ENCODE peak calls at places on chromosome 22, in six cellular contexts. One of them, this sample, is unnamed.
A peak's percentile ranks its signal among the peaks of the same experiment; 100 is the strongest.

GRCh38 chr22:36819112-36819511 is 2.3 kb upstream of the PVALB start:
- DNase-seq in GM12865: no peak
- DNase-seq in right cardiac atrium: no peak
- DNase-seq in WTC11: peak; percentile 38
- DNase-seq in endodermal cell: peak; percentile 72
- DNase-seq in cardiac muscle cell: no peak
- DNase-seq in this sample: no peak

GRCh38 chr22:35425971-35426800 is 26.2 kb downstream of the MCM5 start:
- DNase-seq in cardiac muscle cell: no peak
- DNase-seq in right cardiac atrium: no peak
- DNase-seq in endodermal cell: peak; percentile 75
- DNase-seq in WTC11: peak; percentile 24
- DNase-seq in GM12865: no peak
- DNase-seq in this sample: no peak

GRCh38 chr22:42217752-42218280 is 52.6 kb downstream of the TCF20 start:
- DNase-seq in cardiac muscle cell: no peak
- DNase-seq in WTC11: no peak
- DNase-seq in endodermal cell: no peak
- DNase-seq in right cardiac atrium: no peak
- DNase-seq in GM12865: no peak
- DNase-seq in this sample: no peak

GRCh38 chr22:28141614-28142013 is 222.6 kb upstream of the PITPNB start:
- DNase-seq in cardiac muscle cell: no peak
- DNase-seq in endodermal cell: no peak
- DNase-seq in right cardiac atrium: no peak
- DNase-seq in WTC11: no peak
- DNase-seq in GM12865: no peak
- DNase-seq in this sample: no peak

GRCh38 chr22:17132112-17132511 is 11.0 kb upstream of the TMEM121B start:
- DNase-seq in GM12865: no peak
- DNase-seq in WTC11: no peak
- DNase-seq in right cardiac atrium: no peak
- DNase-seq in endodermal cell: no peak
- DNase-seq in cardiac muscle cell: peak; percentile 62
- DNase-seq in this sample: no peak

GRCh38 chr22:50729391-50730012 is 8.5 kb upstream of the ACR start:
- DNase-seq in endodermal cell: no peak
- DNase-seq in GM12865: no peak
- DNase-seq in WTC11: peak; percentile 14
- DNase-seq in cardiac muscle cell: no peak
- DNase-seq in right cardiac atrium: no peak
- DNase-seq in this sample: no peak

GRCh38 chr22:42188808-42189447 is 58.3 kb upstream of the CYP2D6 start:
- DNase-seq in right cardiac atrium: no peak
- DNase-seq in WTC11: no peak
- DNase-seq in GM12865: no peak
- DNase-seq in endodermal cell: peak; percentile 70
- DNase-seq in cardiac muscle cell: no peak
- DNase-seq in this sample: no peak

GRCh38 chr22:36156515-36157419 is 3.8 kb downstream of the APOL3 start:
- DNase-seq in cardiac muscle cell: peak; percentile 35
- DNase-seq in right cardiac atrium: peak; percentile 91
- DNase-seq in WTC11: peak; percentile 43
- DNase-seq in endodermal cell: peak; percentile 74
- DNase-seq in GM12865: peak; percentile 72
- DNase-seq in this sample: no peak

GRCh38 chr22:44383652-44384562 is 71.2 kb upstream of the SHISAL1 start:
- DNase-seq in right cardiac atrium: no peak
- DNase-seq in endodermal cell: peak; percentile 38
- DNase-seq in cardiac muscle cell: no peak
- DNase-seq in GM12865: no peak
- DNase-seq in WTC11: no peak
- DNase-seq in this sample: no peak

GRCh38 chr22:44179196-44179988 is 1.3 kb upstream of the PARVG start:
- DNase-seq in GM12865: no peak
- DNase-seq in WTC11: no peak
- DNase-seq in cardiac muscle cell: no peak
- DNase-seq in endodermal cell: no peak
- DNase-seq in right cardiac atrium: no peak
- DNase-seq in this sample: no peak

GRCh38 chr22:44317886-44318637 is 5.3 kb upstream of the SHISAL1 start:
- DNase-seq in right cardiac atrium: no peak
- DNase-seq in endodermal cell: no peak
- DNase-seq in GM12865: no peak
- DNase-seq in WTC11: no peak
- DNase-seq in cardiac muscle cell: no peak
- DNase-seq in this sample: no peak

GRCh38 chr22:30609260-30610185 is 2.5 kb downstream of the TCN2 start:
- DNase-seq in right cardiac atrium: peak; percentile 59
- DNase-seq in GM12865: peak; percentile 82
- DNase-seq in cardiac muscle cell: no peak
- DNase-seq in endodermal cell: peak; percentile 66
- DNase-seq in WTC11: no peak
- DNase-seq in this sample: peak; percentile 60

GRCh38 chr22:24005201-24005600 is at the start of gene GSTT4:
- DNase-seq in endodermal cell: no peak
- DNase-seq in GM12865: no peak
- DNase-seq in right cardiac atrium: peak; percentile 68
- DNase-seq in WTC11: no peak
- DNase-seq in cardiac muscle cell: peak; percentile 74
- DNase-seq in this sample: no peak

GRCh38 chr22:23142546-23143105 is 836 bp upstream of the RSPH14 start:
- DNase-seq in endodermal cell: no peak
- DNase-seq in GM12865: no peak
- DNase-seq in WTC11: no peak
- DNase-seq in right cardiac atrium: no peak
- DNase-seq in cardiac muscle cell: no peak
- DNase-seq in this sample: no peak

GRCh38 chr22:38549106-38549884 is 20.7 kb downstream of the DMC1 start:
- DNase-seq in endodermal cell: no peak
- DNase-seq in right cardiac atrium: no peak
- DNase-seq in WTC11: no peak
- DNase-seq in GM12865: no peak
- DNase-seq in cardiac muscle cell: no peak
- DNase-seq in this sample: peak; percentile 21

GRCh38 chr22:44952863-44953790 is 56.7 kb downstream of the PHF21B start:
- DNase-seq in GM12865: peak; percentile 43
- DNase-seq in cardiac muscle cell: no peak
- DNase-seq in right cardiac atrium: no peak
- DNase-seq in WTC11: no peak
- DNase-seq in endodermal cell: peak; percentile 79
- DNase-seq in this sample: no peak

GRCh38 chr22:47090591-47091240 is 328.3 kb downstream of the TBC1D22A start:
- DNase-seq in endodermal cell: peak; percentile 85
- DNase-seq in GM12865: no peak
- DNase-seq in right cardiac atrium: no peak
- DNase-seq in WTC11: peak; percentile 54
- DNase-seq in cardiac muscle cell: no peak
- DNase-seq in this sample: no peak

GRCh38 chr22:33781396-33781795 is 138.9 kb downstream of the LARGE1 start:
- DNase-seq in endodermal cell: no peak
- DNase-seq in GM12865: no peak
- DNase-seq in right cardiac atrium: no peak
- DNase-seq in WTC11: no peak
- DNase-seq in cardiac muscle cell: peak; percentile 59
- DNase-seq in this sample: no peak

GRCh38 chr22:36569999-36570398 is 41.0 kb upstream of the EIF3D start:
- DNase-seq in right cardiac atrium: no peak
- DNase-seq in endodermal cell: peak; percentile 87
- DNase-seq in WTC11: peak; percentile 74
- DNase-seq in cardiac muscle cell: peak; percentile 35
- DNase-seq in GM12865: no peak
- DNase-seq in this sample: no peak

GRCh38 chr22:39907035-39907434 is 6.2 kb downstream of the GRAP2 start:
- DNase-seq in endodermal cell: no peak
- DNase-seq in cardiac muscle cell: no peak
- DNase-seq in right cardiac atrium: no peak
- DNase-seq in GM12865: no peak
- DNase-seq in WTC11: no peak
- DNase-seq in this sample: no peak

GRCh38 chr22:49297286-49297870 is 530.3 kb downstream of the BRD1 start:
- DNase-seq in endodermal cell: no peak
- DNase-seq in cardiac muscle cell: no peak
- DNase-seq in right cardiac atrium: no peak
- DNase-seq in WTC11: no peak
- DNase-seq in GM12865: no peak
- DNase-seq in this sample: no peak

GRCh38 chr22:50414476-50415248 is 60.2 kb downstream of the SBF1 start:
- DNase-seq in WTC11: no peak
- DNase-seq in GM12865: no peak
- DNase-seq in right cardiac atrium: no peak
- DNase-seq in cardiac muscle cell: no peak
- DNase-seq in endodermal cell: no peak
- DNase-seq in this sample: no peak

GRCh38 chr22:44203203-44203602 is 22.5 kb downstream of the PARVG start:
- DNase-seq in WTC11: no peak
- DNase-seq in right cardiac atrium: no peak
- DNase-seq in cardiac muscle cell: no peak
- DNase-seq in endodermal cell: no peak
- DNase-seq in GM12865: no peak
- DNase-seq in this sample: no peak

GRCh38 chr22:43919106-43919965 is 4.3 kb upstream of the PNPLA3 start:
- DNase-seq in right cardiac atrium: no peak
- DNase-seq in WTC11: no peak
- DNase-seq in endodermal cell: no peak
- DNase-seq in GM12865: no peak
- DNase-seq in cardiac muscle cell: no peak
- DNase-seq in this sample: no peak

GRCh38 chr22:46758867-46759290 is 3.6 kb upstream of the TBC1D22A start:
- DNase-seq in right cardiac atrium: no peak
- DNase-seq in GM12865: peak; percentile 83
- DNase-seq in WTC11: peak; percentile 70
- DNase-seq in cardiac muscle cell: peak; percentile 88
- DNase-seq in endodermal cell: peak; percentile 89
- DNase-seq in this sample: peak; percentile 60

GRCh38 chr22:42801537-42802165 is 55.4 kb downstream of the ARFGAP3 start:
- DNase-seq in right cardiac atrium: no peak
- DNase-seq in endodermal cell: peak; percentile 26
- DNase-seq in WTC11: no peak
- DNase-seq in cardiac muscle cell: no peak
- DNase-seq in GM12865: no peak
- DNase-seq in this sample: no peak

GRCh38 chr22:50529416-50530279 is at the start of gene TYMP:
- DNase-seq in GM12865: peak; percentile 93
- DNase-seq in endodermal cell: peak; percentile 66
- DNase-seq in cardiac muscle cell: no peak
- DNase-seq in right cardiac atrium: peak; percentile 85
- DNase-seq in WTC11: no peak
- DNase-seq in this sample: peak; percentile 85